ENCODE peak calls at places on chromosome 3, in seven cellular contexts. One of them, this sample, is unnamed.

GRCh38 chr3:7800006-7800780 is 701.4 kb upstream of the LMCD1 start:
- DNase-seq in fibroblast of lung: peak
- DNase-seq in AG08396: no peak
- DNase-seq in kidney tubule cell: peak
- DNase-seq in HuH-7.5: no peak
- DNase-seq in NB4: peak
- DNase-seq in ELF-1: no peak
- DNase-seq in this sample: peak

GRCh38 chr3:167936010-167936409 is 159.7 kb downstream of the GOLIM4 start:
- DNase-seq in fibroblast of lung: no peak
- DNase-seq in AG08396: no peak
- DNase-seq in kidney tubule cell: no peak
- DNase-seq in HuH-7.5: no peak
- DNase-seq in NB4: no peak
- DNase-seq in ELF-1: no peak
- DNase-seq in this sample: peak

GRCh38 chr3:40317061-40317676 is 7.7 kb downstream of the EIF1B start:
- DNase-seq in fibroblast of lung: peak
- DNase-seq in AG08396: peak
- DNase-seq in kidney tubule cell: peak
- DNase-seq in HuH-7.5: peak
- DNase-seq in NB4: peak
- DNase-seq in ELF-1: peak
- DNase-seq in this sample: peak

GRCh38 chr3:146308682-146309081 is 57.8 kb upstream of the PLSCR4 start:
- DNase-seq in fibroblast of lung: peak
- DNase-seq in AG08396: peak
- DNase-seq in kidney tubule cell: no peak
- DNase-seq in HuH-7.5: no peak
- DNase-seq in NB4: no peak
- DNase-seq in ELF-1: no peak
- DNase-seq in this sample: no peak

GRCh38 chr3:30059240-30059639 is 547.2 kb upstream of the TGFBR2 start:
- DNase-seq in fibroblast of lung: no peak
- DNase-seq in AG08396: no peak
- DNase-seq in kidney tubule cell: no peak
- DNase-seq in HuH-7.5: no peak
- DNase-seq in NB4: no peak
- DNase-seq in ELF-1: no peak
- DNase-seq in this sample: no peak

GRCh38 chr3:124886168-124887051 is 755 bp downstream of the ITGB5 start:
- DNase-seq in fibroblast of lung: peak
- DNase-seq in AG08396: peak
- DNase-seq in kidney tubule cell: peak
- DNase-seq in HuH-7.5: peak
- DNase-seq in NB4: no peak
- DNase-seq in ELF-1: peak
- DNase-seq in this sample: peak

GRCh38 chr3:112486811-112487505 is 12.3 kb downstream of the BTLA start:
- DNase-seq in fibroblast of lung: peak
- DNase-seq in AG08396: no peak
- DNase-seq in kidney tubule cell: no peak
- DNase-seq in HuH-7.5: no peak
- DNase-seq in NB4: no peak
- DNase-seq in ELF-1: no peak
- DNase-seq in this sample: no peak

GRCh38 chr3:181726351-181727121 is 14.8 kb downstream of the SOX2 start:
- DNase-seq in fibroblast of lung: no peak
- DNase-seq in AG08396: no peak
- DNase-seq in kidney tubule cell: no peak
- DNase-seq in HuH-7.5: no peak
- DNase-seq in NB4: no peak
- DNase-seq in ELF-1: peak
- DNase-seq in this sample: peak

GRCh38 chr3:42122261-42123011 is 31.3 kb downstream of the TRAK1 start:
- DNase-seq in fibroblast of lung: no peak
- DNase-seq in AG08396: peak
- DNase-seq in kidney tubule cell: no peak
- DNase-seq in HuH-7.5: no peak
- DNase-seq in NB4: no peak
- DNase-seq in ELF-1: no peak
- DNase-seq in this sample: no peak

GRCh38 chr3:53375019-53375418 is 27.7 kb upstream of the DCP1A start:
- DNase-seq in fibroblast of lung: peak
- DNase-seq in AG08396: peak
- DNase-seq in kidney tubule cell: peak
- DNase-seq in HuH-7.5: peak
- DNase-seq in NB4: peak
- DNase-seq in ELF-1: peak
- DNase-seq in this sample: peak

GRCh38 chr3:48194446-48195071 is 6.3 kb upstream of the CDC25A start:
- DNase-seq in fibroblast of lung: peak
- DNase-seq in AG08396: peak
- DNase-seq in kidney tubule cell: peak
- DNase-seq in HuH-7.5: peak
- DNase-seq in NB4: peak
- DNase-seq in ELF-1: peak
- DNase-seq in this sample: peak

GRCh38 chr3:62587169-62587568 is 213.8 kb upstream of the FEZF2 start:
- DNase-seq in fibroblast of lung: peak
- DNase-seq in AG08396: no peak
- DNase-seq in kidney tubule cell: no peak
- DNase-seq in HuH-7.5: no peak
- DNase-seq in NB4: no peak
- DNase-seq in ELF-1: no peak
- DNase-seq in this sample: no peak

GRCh38 chr3:151285940-151286339 is 7.6 kb upstream of the P2RY14 start:
- DNase-seq in fibroblast of lung: no peak
- DNase-seq in AG08396: no peak
- DNase-seq in kidney tubule cell: no peak
- DNase-seq in HuH-7.5: no peak
- DNase-seq in NB4: no peak
- DNase-seq in ELF-1: no peak
- DNase-seq in this sample: no peak

GRCh38 chr3:13219902-13220296 is 146.7 kb upstream of the IQSEC1 start:
- DNase-seq in fibroblast of lung: no peak
- DNase-seq in AG08396: no peak
- DNase-seq in kidney tubule cell: no peak
- DNase-seq in HuH-7.5: no peak
- DNase-seq in NB4: no peak
- DNase-seq in ELF-1: no peak
- DNase-seq in this sample: no peak

This sample was measured in pons.